ENCODE peak calls at places on chromosomes 3 and 15, in five cellular contexts. Y, Z, O, L and U are unnamed samples.
A peak's percentile ranks its signal among the peaks of the same experiment; 100 is the strongest.

GRCh38 chr15:65286704-65287514 is at the start of gene PARP16:
- DNase-seq in Y (peak; percentile 96), Z (peak; percentile 95), O (peak; percentile 100), L (peak; percentile 73), U (peak; percentile 94)

GRCh38 chr3:9172851-9173320 is 76.6 kb downstream of the SRGAP3 start:
- DNase-seq in Y (no peak), Z (no peak), O (no peak), L (no peak), U (no peak)

GRCh38 chr3:114659109-114660081 is 365.6 kb downstream of the TIGIT start:
- DNase-seq in Y (no peak), Z (peak; percentile 11), O (no peak), L (no peak), U (no peak)

GRCh38 chr3:182300266-182300665 is 493.0 kb upstream of the ATP11B start:
- DNase-seq in Y (no peak), Z (no peak), O (no peak), L (no peak), U (no peak)

GRCh38 chr3:89586256-89586655 is 478.8 kb downstream of the EPHA3 start:
- DNase-seq in Y (no peak), Z (no peak), O (no peak), L (no peak), U (no peak)

GRCh38 chr3:86029590-86029989 is 961.4 kb downstream of the VGLL3 start:
- DNase-seq in Y (no peak), Z (peak; percentile 3), O (no peak), L (no peak), U (no peak)

GRCh38 chr3:53238051-53238850 is 17.6 kb downstream of the TKT start:
- DNase-seq in Y (no peak), Z (no peak), O (no peak), L (peak; percentile 60), U (no peak)

GRCh38 chr15:60137711-60138396 is 133.7 kb downstream of the FOXB1 start:
- DNase-seq in Y (no peak), Z (no peak), O (no peak), L (no peak), U (no peak)

GRCh38 chr3:29721789-29722188 is 440.9 kb downstream of the RBMS3 start:
- DNase-seq in Y (no peak), Z (no peak), O (no peak), L (no peak), U (no peak)

GRCh38 chr3:54341811-54342210 is 219.5 kb downstream of the CACNA2D3 start:
- DNase-seq in Y (no peak), Z (no peak), O (no peak), L (no peak), U (no peak)

GRCh38 chr3:124557433-124558232 is 172.6 kb upstream of the UMPS start:
- DNase-seq in Y (no peak), Z (no peak), O (no peak), L (no peak), U (no peak)

GRCh38 chr3:124560406-124561215 is 169.6 kb upstream of the UMPS start:
- DNase-seq in Y (no peak), Z (no peak), O (no peak), L (no peak), U (no peak)

GRCh38 chr3:124558898-124559649 is 171.2 kb upstream of the UMPS start:
- DNase-seq in Y (peak; percentile 87), Z (no peak), O (no peak), L (peak; percentile 48), U (no peak)

GRCh38 chr3:124562769-124563168 is 167.5 kb upstream of the UMPS start:
- DNase-seq in Y (no peak), Z (no peak), O (no peak), L (no peak), U (no peak)

DNA sequence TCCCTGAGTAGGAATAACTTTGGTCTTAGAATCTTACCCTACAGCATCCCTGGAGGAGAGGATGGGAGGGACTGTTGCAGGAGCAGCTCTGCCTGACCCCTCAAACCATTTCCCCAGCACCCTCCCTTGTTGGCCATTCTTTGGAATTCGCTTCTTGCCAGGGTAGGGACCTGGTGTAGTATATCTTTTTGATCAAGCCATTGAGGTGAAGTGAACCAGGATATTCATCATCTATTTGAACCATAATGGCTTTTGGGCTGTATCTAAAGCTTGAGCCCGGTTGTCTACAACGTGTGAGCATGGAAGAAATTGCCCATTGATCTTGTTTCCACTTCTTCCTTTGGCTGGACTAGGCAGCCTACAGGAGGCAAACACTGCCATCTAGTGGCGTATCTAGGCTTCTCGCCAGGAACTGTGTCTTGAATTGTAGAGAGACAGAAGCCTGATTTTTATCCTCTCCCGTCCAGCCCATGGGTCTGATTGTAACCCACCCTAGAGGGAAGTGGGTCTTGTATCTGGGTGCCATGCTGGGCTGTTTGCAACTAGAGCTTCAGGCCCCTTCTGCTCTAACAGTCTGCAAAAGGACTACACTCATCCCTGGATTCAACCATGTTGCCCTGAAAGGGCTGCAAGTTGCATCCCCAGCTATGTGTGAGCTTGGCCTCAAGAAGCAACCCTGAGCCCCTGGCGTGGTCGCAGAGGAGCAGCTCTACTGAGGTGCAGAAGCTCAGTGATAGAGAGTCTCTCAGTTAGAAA is 170.4 kb upstream of the UMPS start:
- DNase-seq in Y (peak; percentile 75), Z (peak; percentile 92), O (no peak), L (peak; percentile 72), U (peak; percentile 74)
- TF ChIP-seq CTCF in Y (peak; percentile 59), Z (peak; percentile 92), O (peak; percentile 44), L (peak; percentile 91), U (peak; percentile 43)

GRCh38 chr15:55218068-55218467 is 21.3 kb upstream of the RSL24D1 start:
- DNase-seq in Y (no peak), Z (no peak), O (no peak), L (no peak), U (no peak)

GRCh38 chr15:55224892-55225291 is 28.2 kb upstream of the RSL24D1 start:
- DNase-seq in Y (no peak), Z (no peak), O (no peak), L (no peak), U (no peak)

GRCh38 chr15:55222588-55222987 is 25.8 kb upstream of the RSL24D1 start:
- DNase-seq in Y (no peak), Z (no peak), O (no peak), L (no peak), U (no peak)

GRCh38 chr15:55226127-55226526 is 29.4 kb upstream of the RSL24D1 start:
- DNase-seq in Y (no peak), Z (no peak), O (no peak), L (no peak), U (no peak)

GRCh38 chr15:55221090-55222011 is 24.6 kb upstream of the RSL24D1 start:
- DNase-seq in Y (no peak), Z (peak; percentile 35), O (no peak), L (no peak), U (no peak)
- TF ChIP-seq POLR2AphosphoS5 in Y (no peak), Z (no peak), O (peak; percentile 68), L (no peak), U (no peak)

GRCh38 chr3:61769266-61769665 is 207.9 kb downstream of the PTPRG start:
- DNase-seq in Y (no peak), Z (no peak), O (no peak), L (no peak), U (no peak)

GRCh38 chr3:61772439-61772838 is 211.1 kb downstream of the PTPRG start:
- DNase-seq in Y (no peak), Z (no peak), O (no peak), L (no peak), U (no peak)

GRCh38 chr3:61765109-61765876 is 203.9 kb downstream of the PTPRG start:
- DNase-seq in Y (no peak), Z (no peak), O (no peak), L (no peak), U (no peak)

GRCh38 chr3:61771976-61772375 is 210.6 kb downstream of the PTPRG start:
- DNase-seq in Y (no peak), Z (no peak), O (no peak), L (no peak), U (no peak)

GRCh38 chr3:61768284-61769012 is 207.1 kb downstream of the PTPRG start:
- DNase-seq in Y (no peak), Z (no peak), O (no peak), L (no peak), U (no peak)
- TF ChIP-seq CTCF in Y (no peak), Z (no peak), O (no peak), L (no peak), U (no peak)

GRCh38 chr3:186993940-186994670 is 63.8 kb downstream of the ST6GAL1 start:
- DNase-seq in Y (no peak), Z (no peak), O (no peak), L (no peak), U (no peak)

GRCh38 chr3:186998937-186999368 is 68.6 kb downstream of the ST6GAL1 start:
- DNase-seq in Y (no peak), Z (peak; percentile 96), O (no peak), L (no peak), U (no peak)

GRCh38 chr3:186996356-186996755 is 66.0 kb downstream of the ST6GAL1 start:
- DNase-seq in Y (no peak), Z (no peak), O (no peak), L (no peak), U (no peak)

GRCh38 chr3:187000711-187001151 is 70.4 kb downstream of the ST6GAL1 start:
- DNase-seq in Y (no peak), Z (no peak), O (no peak), L (no peak), U (no peak)

DNA sequence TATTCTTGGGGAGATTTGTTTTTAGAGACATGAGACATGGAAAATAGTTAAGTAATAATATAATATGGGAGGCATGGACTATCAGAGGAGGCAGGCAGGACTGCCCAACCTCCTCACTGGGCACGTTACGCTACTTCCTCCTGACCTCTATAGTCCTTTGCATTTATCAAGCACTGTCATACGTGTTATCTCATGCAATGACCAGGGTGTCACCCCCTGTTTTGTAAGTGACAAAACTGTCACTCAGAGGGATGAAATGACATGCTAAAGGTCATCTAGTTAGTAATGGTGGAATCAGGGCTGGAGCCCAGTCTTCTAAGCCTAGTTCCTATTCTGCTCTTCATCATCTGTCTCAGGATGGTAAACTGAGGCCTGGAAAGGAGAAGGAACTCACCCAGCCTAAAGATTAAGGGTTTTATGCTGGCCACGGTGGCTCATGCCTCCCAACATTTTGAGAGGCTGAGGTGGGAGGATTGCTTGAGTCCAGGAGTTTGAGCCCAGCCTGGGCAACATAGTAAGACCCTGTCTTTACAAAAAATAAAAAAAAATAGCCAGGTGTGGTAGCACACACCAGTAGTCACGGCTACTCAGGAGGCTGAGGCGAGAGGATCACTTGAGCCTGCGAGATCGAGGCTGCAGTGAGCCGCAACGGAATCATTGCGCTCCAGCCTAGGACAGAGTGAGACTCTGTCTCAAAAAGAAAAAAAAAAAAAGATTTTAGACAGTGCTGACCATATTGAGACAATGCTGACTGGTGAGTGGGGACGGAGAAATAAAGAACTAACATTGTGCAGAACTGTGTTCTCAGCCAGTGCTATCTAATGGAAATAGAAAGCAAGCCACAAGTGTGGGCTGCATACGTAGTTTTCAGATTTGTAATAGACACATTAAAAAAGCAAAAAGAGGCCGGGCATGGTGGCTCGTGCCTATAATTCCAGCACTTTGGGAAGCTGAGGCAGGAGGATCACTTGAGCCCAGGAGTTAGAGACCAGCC is 67.0 kb downstream of the ST6GAL1 start:
- DNase-seq in Y (no peak), Z (no peak), O (no peak), L (no peak), U (no peak)
- TF ChIP-seq POLR2AphosphoS5 in Y (no peak), Z (no peak), O (peak; percentile 43), L (no peak), U (no peak)

GRCh38 chr3:31371464-31371863 is 161.3 kb upstream of the STT3B start:
- DNase-seq in Y (no peak), Z (no peak), O (no peak), L (no peak), U (no peak)
- TF ChIP-seq CTCF in Y (no peak), Z (no peak), O (no peak), L (no peak), U (no peak)